ENCODE peak calls at places on chromosome 14, in ten cellular contexts. M, Z, E, W, Q, F, Y, A, V and X are unnamed samples.

GRCh38 chr14:100784523-100785337 is 41.2 kb upstream of the MEG3 start:
- DNase-seq in M (no peak), Z (no peak), E (no peak), W (no peak), Q (no peak), F (no peak), Y (no peak), A (no peak), V (no peak), X (peak)

GRCh38 chr14:93984070-93984469 is 7.7 kb upstream of the ASB2 start:
- DNase-seq in M (no peak), Z (no peak), E (no peak), W (no peak), Q (no peak), F (no peak), Y (no peak), A (peak), V (no peak), X (no peak)

GRCh38 chr14:52054678-52055077 is 14.2 kb downstream of the NID2 start:
- DNase-seq in M (no peak), Z (no peak), E (no peak), W (no peak), Q (no peak), F (no peak), Y (no peak), A (no peak), V (no peak), X (no peak)

GRCh38 chr14:69818760-69819191 is 21.7 kb upstream of the SLC10A1 start:
- DNase-seq in M (peak), Z (peak), E (peak), W (peak), Q (no peak), F (peak), Y (peak), A (peak), V (no peak), X (no peak)

GRCh38 chr14:89435527-89436273 is 18.7 kb upstream of the FOXN3 start:
- DNase-seq in M (no peak), Z (no peak), E (no peak), W (no peak), Q (no peak), F (no peak), Y (no peak), A (no peak), V (no peak), X (no peak)

GRCh38 chr14:50319721-50320120 is 7.6 kb downstream of the DMAC2L start:
- DNase-seq in M (no peak), Z (no peak), E (no peak), W (no peak), Q (no peak), F (no peak), Y (no peak), A (no peak), V (no peak), X (no peak)

GRCh38 chr14:101355284-101355683 is 206.0 kb upstream of the DIO3 start:
- DNase-seq in M (no peak), Z (no peak), E (no peak), W (no peak), Q (no peak), F (no peak), Y (no peak), A (no peak), V (no peak), X (no peak)

GRCh38 chr14:32561520-32561919 is 232.4 kb downstream of the AKAP6 start:
- DNase-seq in M (no peak), Z (no peak), E (no peak), W (no peak), Q (no peak), F (no peak), Y (no peak), A (peak), V (no peak), X (no peak)

GRCh38 chr14:63421226-63421625 is 102.5 kb upstream of the GPHB5 start:
- DNase-seq in M (no peak), Z (no peak), E (no peak), W (no peak), Q (no peak), F (no peak), Y (no peak), A (no peak), V (no peak), X (no peak)

GRCh38 chr14:100673085-100673806 is 53.4 kb upstream of the DLK1 start:
- DNase-seq in M (no peak), Z (peak), E (no peak), W (no peak), Q (no peak), F (no peak), Y (peak), A (peak), V (no peak), X (no peak)

GRCh38 chr14:52069617-52070431 is 965 bp upstream of the NID2 start:
- DNase-seq in M (no peak), Z (peak), E (no peak), W (no peak), Q (no peak), F (no peak), Y (no peak), A (peak), V (peak), X (no peak)

GRCh38 chr14:24132976-24133375 is 2.5 kb downstream of the FITM1 start:
- DNase-seq in M (no peak), Z (no peak), E (no peak), W (no peak), Q (no peak), F (no peak), Y (no peak), A (no peak), V (no peak), X (no peak)

GRCh38 chr14:89533761-89534160 is 116.7 kb upstream of the FOXN3 start:
- DNase-seq in M (no peak), Z (no peak), E (no peak), W (no peak), Q (no peak), F (no peak), Y (no peak), A (no peak), V (no peak), X (no peak)

GRCh38 chr14:31275731-31276130 is 68.1 kb upstream of the HECTD1 start:
- DNase-seq in M (no peak), Z (no peak), E (no peak), W (no peak), Q (no peak), F (peak), Y (no peak), A (peak), V (no peak), X (no peak)

GRCh38 chr14:91509083-91509877 is 830 bp downstream of the PPP4R3A start:
- DNase-seq in M (peak), Z (peak), E (peak), W (no peak), Q (no peak), F (no peak), Y (peak), A (peak), V (no peak), X (peak)

GRCh38 chr14:68708343-68708742 is 84.5 kb downstream of the ZFP36L1 start:
- DNase-seq in M (no peak), Z (no peak), E (no peak), W (no peak), Q (peak), F (no peak), Y (no peak), A (no peak), V (no peak), X (no peak)

GRCh38 chr14:28690029-28690683 is 76.4 kb upstream of the FOXG1 start:
- DNase-seq in M (no peak), Z (no peak), E (no peak), W (no peak), Q (no peak), F (no peak), Y (no peak), A (no peak), V (no peak), X (no peak)

GRCh38 chr14:80216818-80217217 is 5.5 kb upstream of the DIO2 start:
- DNase-seq in M (no peak), Z (no peak), E (no peak), W (no peak), Q (no peak), F (no peak), Y (no peak), A (no peak), V (no peak), X (no peak)

GRCh38 chr14:24052656-24053547 is 1.1 kb downstream of the CARMIL3 start:
- DNase-seq in M (no peak), Z (no peak), E (no peak), W (no peak), Q (no peak), F (no peak), Y (no peak), A (no peak), V (no peak), X (no peak)

GRCh38 chr14:68283378-68284123 is 464.0 kb downstream of the RAD51B start:
- DNase-seq in M (no peak), Z (peak), E (no peak), W (no peak), Q (peak), F (no peak), Y (no peak), A (no peak), V (peak), X (peak)

GRCh38 chr14:96676161-96676560 is 121.0 kb upstream of the VRK1 start:
- DNase-seq in M (no peak), Z (no peak), E (no peak), W (no peak), Q (no peak), F (no peak), Y (no peak), A (no peak), V (no peak), X (no peak)

GRCh38 chr14:61355892-61356325 is 34.5 kb downstream of the PRKCH start:
- DNase-seq in M (no peak), Z (no peak), E (peak), W (no peak), Q (peak), F (peak), Y (peak), A (peak), V (no peak), X (peak)

GRCh38 chr14:102538598-102539543 is 29.3 kb upstream of the ANKRD9 start:
- DNase-seq in M (no peak), Z (no peak), E (no peak), W (no peak), Q (no peak), F (no peak), Y (no peak), A (no peak), V (peak), X (no peak)

GRCh38 chr14:101004954-101005353 is 101.4 kb upstream of the RTL1 start:
- DNase-seq in M (peak), Z (no peak), E (no peak), W (no peak), Q (peak), F (no peak), Y (no peak), A (no peak), V (no peak), X (no peak)

GRCh38 chr14:77822307-77822706 is 22.4 kb downstream of the ADCK1 start:
- DNase-seq in M (no peak), Z (no peak), E (no peak), W (no peak), Q (no peak), F (no peak), Y (no peak), A (peak), V (no peak), X (no peak)

GRCh38 chr14:60225268-60225667 is 23.8 kb upstream of the PPM1A start:
- DNase-seq in M (no peak), Z (no peak), E (no peak), W (no peak), Q (no peak), F (no peak), Y (no peak), A (no peak), V (no peak), X (no peak)

GRCh38 chr14:28023853-28024252 is 742.7 kb upstream of the FOXG1 start:
- DNase-seq in M (no peak), Z (no peak), E (no peak), W (no peak), Q (no peak), F (no peak), Y (no peak), A (no peak), V (no peak), X (no peak)

GRCh38 chr14:73567951-73568885 is 795 bp upstream of the ACOT2 start:
- DNase-seq in M (no peak), Z (no peak), E (peak), W (no peak), Q (no peak), F (no peak), Y (no peak), A (no peak), V (no peak), X (no peak)

GRCh38 chr14:91175296-91175695 is 61.4 kb downstream of the DGLUCY start:
- DNase-seq in M (no peak), Z (no peak), E (no peak), W (no peak), Q (no peak), F (no peak), Y (no peak), A (no peak), V (no peak), X (no peak)

GRCh38 chr14:42001436-42001835 is 394.8 kb downstream of the LRFN5 start:
- DNase-seq in M (no peak), Z (no peak), E (no peak), W (no peak), Q (no peak), F (no peak), Y (no peak), A (no peak), V (no peak), X (no peak)

GRCh38 chr14:105860615-105861580 is 334.5 kb downstream of the TMEM121 start:
- DNase-seq in M (no peak), Z (peak), E (no peak), W (no peak), Q (peak), F (no peak), Y (no peak), A (no peak), V (peak), X (peak)

DNA sequence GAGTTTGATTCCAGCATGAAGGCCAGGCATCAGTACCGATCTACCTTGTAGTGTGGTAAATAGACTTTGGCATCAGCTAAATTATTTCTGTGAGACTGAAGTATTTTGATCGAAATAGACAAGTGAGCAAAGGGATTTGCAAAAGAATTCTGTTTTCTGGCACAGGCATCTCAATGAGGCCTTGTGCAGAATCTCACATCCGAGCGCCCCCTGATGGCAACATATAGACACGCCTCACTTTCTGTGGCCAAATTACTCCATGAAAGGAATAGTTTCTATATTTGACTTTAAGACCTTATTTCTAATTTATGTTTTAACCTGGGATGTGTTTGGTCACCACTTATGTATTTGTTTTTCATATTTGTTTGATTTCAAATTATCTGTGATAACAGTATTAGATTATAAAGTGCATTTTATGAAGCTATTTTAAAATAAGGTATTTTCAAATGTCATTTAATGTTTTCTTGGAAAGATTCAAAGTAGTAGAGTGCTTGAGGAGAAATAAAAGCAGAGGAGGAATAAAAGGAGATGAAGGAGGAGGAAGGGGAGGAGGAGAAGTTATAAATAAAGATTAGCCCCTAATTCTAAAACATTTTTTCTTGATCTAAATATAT is 731.9 kb downstream of the NRXN3 start:
- DNase-seq in M (peak), Z (peak), E (peak), W (no peak), Q (no peak), F (no peak), Y (peak), A (peak), V (no peak), X (no peak)
- TF ChIP-seq CTCF in M (peak), Z (no peak), E (peak), W (peak), Q (peak), F (peak), Y (no peak), A (peak), V (no peak), X (peak)

DNA sequence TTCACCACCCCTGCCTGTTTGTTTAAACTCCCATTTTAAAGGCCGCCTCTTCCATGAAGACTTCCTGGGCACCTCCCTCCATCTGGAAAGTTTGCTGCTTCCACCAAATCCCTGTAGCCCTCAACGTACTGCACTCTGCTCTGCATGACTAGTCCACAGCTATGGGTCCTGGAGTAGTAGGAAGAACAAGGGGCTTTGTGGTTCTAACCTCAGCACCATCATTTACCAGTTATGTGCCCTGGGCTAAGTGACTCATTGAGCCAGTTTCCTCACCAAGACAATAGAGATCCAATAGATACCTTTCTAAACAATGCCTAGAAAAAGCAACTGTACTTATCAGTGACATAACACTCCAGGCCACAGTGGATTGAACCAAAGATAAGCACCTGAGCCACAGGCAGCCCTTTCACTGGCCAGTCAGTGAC is 8.5 kb upstream of the LTBP2 start:
- DNase-seq in M (no peak), Z (no peak), E (peak), W (no peak), Q (no peak), F (peak), Y (no peak), A (no peak), V (no peak), X (no peak)
- TF ChIP-seq POLR2AphosphoS5 in M (no peak), Z (no peak), E (peak), W (no peak), Q (no peak), F (no peak), Y (no peak), A (no peak), V (no peak), X (no peak)

DNA sequence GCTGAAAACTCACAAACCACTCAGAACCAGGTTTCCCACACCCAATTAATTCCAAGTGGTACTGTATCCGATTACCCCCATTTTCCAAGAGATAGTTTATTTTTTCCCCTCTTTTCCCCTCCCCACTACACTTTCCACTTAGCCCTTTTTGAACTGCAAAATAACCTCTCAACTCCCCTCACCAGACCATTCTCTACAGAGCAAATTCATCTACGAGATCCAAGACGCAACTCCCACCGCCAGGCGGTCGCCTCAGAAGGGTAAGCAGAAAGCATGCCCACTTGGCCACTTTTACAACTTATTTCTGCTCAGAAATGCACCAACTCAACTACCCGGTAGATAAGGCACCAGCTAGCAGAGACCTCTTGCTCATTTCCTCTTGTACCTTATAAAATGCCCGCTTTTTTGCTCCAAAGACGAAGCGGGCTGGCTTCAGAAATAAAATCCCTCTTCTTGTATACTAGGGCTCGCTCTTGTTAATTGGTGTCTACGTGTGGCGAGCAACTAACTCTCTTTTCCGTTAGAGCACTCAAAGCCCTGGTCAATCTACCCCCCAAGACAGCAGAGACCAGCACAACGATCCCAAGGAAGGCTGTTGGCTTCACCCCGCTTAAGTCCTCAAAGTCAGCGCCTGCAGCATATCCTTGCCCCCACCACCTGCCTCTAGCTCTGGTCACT is 910 bp upstream of the SRP54 start:
- DNase-seq in M (peak), Z (peak), E (no peak), W (peak), Q (no peak), F (peak), Y (peak), A (peak), V (no peak), X (peak)
- TF ChIP-seq CTCF in M (no peak), Z (peak), E (peak), W (no peak), Q (no peak), F (peak), Y (no peak), A (peak), V (no peak), X (no peak)

GRCh38 chr14:95485222-95485819 is 31.1 kb downstream of the SYNE3 start:
- DNase-seq in M (no peak), Z (no peak), E (no peak), W (no peak), Q (no peak), F (no peak), Y (no peak), A (peak), V (no peak), X (no peak)

GRCh38 chr14:95484296-95484695 is 32.2 kb downstream of the SYNE3 start:
- DNase-seq in M (no peak), Z (no peak), E (no peak), W (no peak), Q (no peak), F (no peak), Y (no peak), A (no peak), V (no peak), X (no peak)

GRCh38 chr14:95483843-95484165 is 32.6 kb downstream of the SYNE3 start:
- DNase-seq in M (no peak), Z (no peak), E (no peak), W (no peak), Q (no peak), F (no peak), Y (no peak), A (no peak), V (no peak), X (no peak)

GRCh38 chr14:95481391-95482022 is 34.9 kb downstream of the SYNE3 start:
- DNase-seq in M (no peak), Z (no peak), E (no peak), W (no peak), Q (no peak), F (no peak), Y (no peak), A (no peak), V (no peak), X (no peak)

DNA sequence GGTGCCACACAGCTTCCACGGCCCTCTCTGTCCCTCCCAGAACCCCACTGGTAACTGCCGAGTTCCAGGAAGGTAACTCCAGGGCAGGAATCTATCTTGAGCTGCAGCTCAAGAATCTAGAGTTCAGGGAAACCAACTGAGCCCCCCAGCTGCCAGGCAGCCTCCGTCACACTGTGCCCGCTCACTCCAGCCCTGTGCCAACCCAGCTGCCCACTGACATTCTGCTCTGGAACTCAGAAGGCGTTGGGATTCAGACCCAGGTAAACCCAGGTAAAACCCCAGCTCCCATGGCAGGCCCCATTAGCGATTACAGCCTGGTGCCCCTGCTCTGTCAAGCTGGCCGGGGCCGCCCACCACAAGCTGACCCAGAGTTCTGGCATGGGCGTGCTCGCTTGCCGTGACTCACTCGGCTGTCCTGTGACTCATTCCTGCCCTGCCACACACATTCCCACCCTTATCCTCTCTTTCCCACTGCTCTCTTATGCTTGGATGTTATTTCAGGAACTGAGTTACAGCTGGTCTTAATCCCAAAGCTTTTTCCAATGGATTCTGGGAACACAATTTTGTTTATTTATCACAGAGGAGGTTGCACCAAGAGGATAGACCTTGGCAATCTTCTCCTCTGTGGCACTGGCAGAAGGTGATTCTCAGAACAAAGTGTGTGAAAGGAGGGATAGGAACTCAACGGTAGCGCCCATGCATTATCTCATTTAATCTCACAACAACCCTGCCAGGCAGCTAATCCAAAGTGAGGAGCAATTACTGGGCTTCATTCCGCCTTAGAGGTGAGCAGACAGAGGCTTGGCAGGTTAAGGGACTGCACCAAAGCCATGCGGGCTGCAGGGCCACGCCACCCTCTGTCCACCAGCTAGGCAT is 33.2 kb downstream of the SYNE3 start:
- DNase-seq in M (no peak), Z (peak), E (peak), W (no peak), Q (peak), F (peak), Y (no peak), A (no peak), V (peak), X (no peak)
- TF ChIP-seq POLR2AphosphoS5 in M (no peak), Z (peak), E (peak), W (no peak), Q (peak), F (peak), Y (peak), A (no peak), V (peak), X (peak)